ENCODE peak calls at places on chromosome 21, in five cellular contexts. R is amniotic stem cell, I is AG08395, Z is cardiac muscle cell, F is retina. U is an unnamed sample.

GRCh38 chr21:34886554-34887385 is 162.3 kb downstream of the RUNX1 start:
- DNase-seq in Z (peak), I (no peak), F (peak), R (no peak), U (no peak)

GRCh38 chr21:30248844-30249243 is 32.9 kb upstream of the CLDN8 start:
- DNase-seq in R (no peak), F (no peak), Z (no peak), I (no peak), U (no peak)

GRCh38 chr21:34113842-34114241 is 40.5 kb downstream of the MRPS6 start:
- DNase-seq in F (no peak), R (no peak), Z (no peak), I (no peak), U (no peak)

GRCh38 chr21:38965241-38965640 is 159.5 kb downstream of the ETS2 start:
- DNase-seq in F (no peak), I (no peak), R (no peak), Z (peak), U (no peak)

GRCh38 chr21:33947451-33948095 is 32.0 kb upstream of the ATP5PO start:
- DNase-seq in F (peak), R (peak), I (peak), Z (peak), U (peak)

GRCh38 chr21:45146301-45146700 is 71.9 kb downstream of the ADARB1 start:
- DNase-seq in R (no peak), I (no peak), F (no peak), Z (no peak), U (peak)

GRCh38 chr21:37829447-37829846 is 86.8 kb downstream of the KCNJ6 start:
- DNase-seq in R (no peak), Z (no peak), I (peak), F (no peak), U (peak)

GRCh38 chr21:26653431-26653830 is 80.3 kb upstream of the CYYR1 start:
- DNase-seq in Z (no peak), R (no peak), I (no peak), F (peak), U (no peak)

GRCh38 chr21:36052860-36053766 is 7.2 kb downstream of the SETD4 start:
- DNase-seq in F (no peak), Z (no peak), R (no peak), I (no peak), U (no peak)

GRCh38 chr21:34639250-34639649 is 24.3 kb upstream of the RCAN1 start:
- DNase-seq in Z (no peak), F (no peak), R (no peak), I (no peak), U (no peak)

GRCh38 chr21:28761709-28762356 is 230.8 kb downstream of the LTN1 start:
- DNase-seq in R (no peak), Z (no peak), I (peak), F (no peak), U (no peak)

GRCh38 chr21:45591619-45592207 is 49.5 kb upstream of the SLC19A1 start:
- DNase-seq in R (no peak), F (no peak), Z (no peak), I (no peak), U (no peak)

GRCh38 chr21:45994086-45994661 is 12.6 kb downstream of the COL6A1 start:
- DNase-seq in I (no peak), R (no peak), F (no peak), Z (no peak), U (no peak)

GRCh38 chr21:42319851-42320602 is 4.8 kb upstream of the TFF3 start:
- DNase-seq in F (no peak), I (no peak), R (no peak), Z (no peak), U (peak)

GRCh38 chr21:45465105-45465504 is 60.1 kb downstream of the COL18A1 start:
- DNase-seq in Z (no peak), R (no peak), I (no peak), F (no peak), U (no peak)

GRCh38 chr21:15084668-15085067 is 19.9 kb upstream of the NRIP1 start:
- DNase-seq in R (no peak), F (no peak), I (no peak), Z (no peak), U (no peak)

GRCh38 chr21:44497641-44498243 is 42.3 kb downstream of the KRTAP10-1 start:
- DNase-seq in I (no peak), Z (no peak), R (no peak), F (peak), U (no peak)

GRCh38 chr21:42833439-42833815 is 45.9 kb downstream of the WDR4 start:
- DNase-seq in F (no peak), R (no peak), I (no peak), Z (peak), U (no peak)

GRCh38 chr21:44955141-44955802 is 15.4 kb downstream of the SLX9 start:
- DNase-seq in F (peak), R (no peak), I (no peak), Z (no peak), U (no peak)

GRCh38 chr21:44932366-44933181 is 7.3 kb upstream of the SLX9 start:
- DNase-seq in Z (peak), F (peak), I (peak), R (no peak), U (no peak)

GRCh38 chr21:39647476-39647875 is 34.7 kb downstream of the B3GALT5 start:
- DNase-seq in I (peak), Z (no peak), R (no peak), F (no peak), U (peak)

GRCh38 chr21:45074818-45075605 is 632 bp downstream of the ADARB1 start:
- DNase-seq in F (peak), Z (peak), I (no peak), R (no peak), U (peak)

GRCh38 chr21:33078907-33079582 is 9.1 kb downstream of the OLIG1 start:
- DNase-seq in R (no peak), F (no peak), Z (no peak), I (peak), U (peak)

GRCh38 chr21:33031562-33031961 is 5.8 kb downstream of the OLIG2 start:
- DNase-seq in F (no peak), I (no peak), R (no peak), Z (no peak), U (no peak)

GRCh38 chr21:31092867-31093266 is 54.6 kb upstream of the KRTAP19-8 start:
- DNase-seq in F (no peak), I (no peak), R (no peak), Z (no peak), U (no peak)

GRCh38 chr21:34184232-34184631 is 110.9 kb downstream of the MRPS6 start:
- DNase-seq in F (no peak), Z (no peak), I (no peak), R (no peak), U (no peak)

GRCh38 chr21:45836268-45836655 is 145.3 kb upstream of the COL6A1 start:
- DNase-seq in Z (no peak), I (peak), R (no peak), F (peak), U (no peak)

GRCh38 chr21:37412603-37413360 is 46.2 kb downstream of the DYRK1A start:
- DNase-seq in R (peak), I (peak), F (no peak), Z (no peak), U (no peak)

GRCh38 chr21:46322351-46323226 is 1.1 kb downstream of the C21orf58 start:
- DNase-seq in F (peak), R (no peak), Z (peak), I (peak), U (no peak)

GRCh38 chr21:46550511-46550941 is 54.4 kb downstream of the S100B start:
- DNase-seq in R (no peak), I (no peak), F (no peak), Z (no peak), U (no peak)

GRCh38 chr21:38486221-38486620 is 12.1 kb downstream of the ERG start:
- DNase-seq in F (no peak), Z (no peak), R (peak), I (no peak), U (no peak)

GRCh38 chr21:36627242-36627641 is 71.7 kb upstream of the SIM2 start:
- DNase-seq in I (peak), F (no peak), Z (no peak), R (no peak), U (peak)

GRCh38 chr21:46237474-46237873 is 8.9 kb upstream of the LSS start:
- DNase-seq in F (no peak), R (no peak), I (no peak), Z (no peak), U (no peak)

GRCh38 chr21:14740692-14741091 is 194.6 kb upstream of the SAMSN1 start:
- DNase-seq in I (no peak), Z (no peak), F (no peak), R (no peak), U (no peak)

GRCh38 chr21:46646541-46647154 is 11.2 kb downstream of the PRMT2 start:
- DNase-seq in I (no peak), F (no peak), R (no peak), Z (no peak), U (no peak)

GRCh38 chr21:35102488-35103407 is 53.6 kb upstream of the RUNX1 start:
- DNase-seq in F (no peak), I (no peak), Z (no peak), R (no peak), U (no peak)